ENCODE peak calls at places on chromosome 11, in four cellular contexts. A, Q, I and C are unnamed samples.

GRCh38 chr11:12356944-12357655 is 20.3 kb upstream of the PARVA start:
- DNase-seq in A (no peak), Q (peak; percentile 46), I (no peak), C (no peak)

GRCh38 chr11:64266339-64266738 is 15.0 kb downstream of the PLCB3 start:
- DNase-seq in A (no peak), Q (no peak), I (no peak), C (no peak)

GRCh38 chr11:29300441-29300840 is 716.4 kb downstream of the KCNA4 start:
- DNase-seq in A (no peak), Q (no peak), I (peak; percentile 55), C (peak; percentile 74)

GRCh38 chr11:3913921-3914320 is 58.5 kb downstream of the STIM1 start:
- DNase-seq in A (no peak), Q (no peak), I (peak; percentile 41), C (no peak)

GRCh38 chr11:100010393-100010792 is 676.7 kb upstream of the ARHGAP42 start:
- DNase-seq in A (no peak), Q (no peak), I (no peak), C (no peak)

GRCh38 chr11:102317768-102318103 is 452 bp downstream of the BIRC3 start:
- DNase-seq in A (no peak), Q (no peak), I (no peak), C (no peak)

GRCh38 chr11:1396375-1396841 is 6.7 kb downstream of the BRSK2 start:
- DNase-seq in A (no peak), Q (no peak), I (no peak), C (no peak)

GRCh38 chr11:9016916-9017642 is 13.3 kb upstream of the NRIP3 start:
- DNase-seq in A (no peak), Q (no peak), I (no peak), C (no peak)

GRCh38 chr11:14110629-14111028 is 148.1 kb downstream of the SPON1 start:
- DNase-seq in A (no peak), Q (no peak), I (no peak), C (no peak)